ENCODE peak calls at places on chromosome 13, in eight cellular contexts. One of them, this sample, is unnamed. For H3K4me1, the result is how much of the 10 kb centered on the place peaks cover.

GRCh38 chr13:71169125-71169524 is 697.9 kb downstream of the DACH1 start:
- DNase-seq in tibial nerve: no peak
- DNase-seq in thyroid gland: no peak
- DNase-seq in uterus: no peak
- DNase-seq in A549: no peak
- DNase-seq in adrenal gland: no peak
- DNase-seq in Peyer's patch: no peak
- DNase-seq in transverse colon: no peak
- DNase-seq in this sample: no peak

GRCh38 chr13:114035583-114036501 is 62.0 kb upstream of the C13orf46 start:
- DNase-seq in thyroid gland: no peak
- DNase-seq in tibial nerve: peak
- DNase-seq in Peyer's patch: no peak
- DNase-seq in A549: no peak
- DNase-seq in uterus: peak
- DNase-seq in transverse colon: no peak
- DNase-seq in adrenal gland: no peak
- DNase-seq in this sample: no peak

GRCh38 chr13:95805921-95806320 is 129.0 kb downstream of the DNAJC3 start:
- DNase-seq in adrenal gland: no peak
- DNase-seq in Peyer's patch: no peak
- DNase-seq in tibial nerve: no peak
- DNase-seq in thyroid gland: no peak
- DNase-seq in transverse colon: no peak
- DNase-seq in A549: no peak
- DNase-seq in uterus: no peak
- DNase-seq in this sample: no peak

GRCh38 chr13:95258098-95258497 is 43.2 kb downstream of the ABCC4 start:
- DNase-seq in transverse colon: no peak
- DNase-seq in Peyer's patch: no peak
- DNase-seq in A549: no peak
- DNase-seq in thyroid gland: no peak
- DNase-seq in tibial nerve: no peak
- DNase-seq in adrenal gland: no peak
- DNase-seq in uterus: no peak
- DNase-seq in this sample: no peak

GRCh38 chr13:42707596-42707995 is 73.8 kb upstream of the FAM216B start:
- DNase-seq in A549: no peak
- DNase-seq in tibial nerve: no peak
- DNase-seq in transverse colon: no peak
- DNase-seq in adrenal gland: no peak
- DNase-seq in uterus: no peak
- DNase-seq in Peyer's patch: no peak
- DNase-seq in thyroid gland: no peak
- DNase-seq in this sample: no peak

GRCh38 chr13:36146513-36147276 is 15.5 kb upstream of the DCLK1 start:
- DNase-seq in uterus: no peak
- DNase-seq in thyroid gland: no peak
- DNase-seq in A549: no peak
- DNase-seq in adrenal gland: no peak
- DNase-seq in tibial nerve: no peak
- DNase-seq in Peyer's patch: no peak
- DNase-seq in transverse colon: no peak
- DNase-seq in this sample: no peak

GRCh38 chr13:66328486-66328885 is 901.6 kb downstream of the PCDH9 start:
- DNase-seq in uterus: no peak
- DNase-seq in A549: no peak
- DNase-seq in transverse colon: no peak
- DNase-seq in adrenal gland: no peak
- DNase-seq in tibial nerve: no peak
- DNase-seq in Peyer's patch: no peak
- DNase-seq in thyroid gland: no peak
- DNase-seq in this sample: no peak

GRCh38 chr13:110471833-110472162 is 89.7 kb downstream of the RAB20 start:
- DNase-seq in tibial nerve: no peak
- DNase-seq in adrenal gland: peak
- DNase-seq in uterus: no peak
- DNase-seq in transverse colon: peak
- DNase-seq in A549: no peak
- DNase-seq in Peyer's patch: peak
- DNase-seq in thyroid gland: peak
- DNase-seq in this sample: no peak

GRCh38 chr13:30308548-30308947 is 1.2 kb upstream of the KATNAL1 start:
- DNase-seq in uterus: no peak
- DNase-seq in A549: no peak
- DNase-seq in tibial nerve: no peak
- DNase-seq in thyroid gland: peak
- DNase-seq in adrenal gland: no peak
- DNase-seq in transverse colon: no peak
- DNase-seq in Peyer's patch: no peak
- DNase-seq in this sample: no peak

GRCh38 chr13:30307966-30308290 is 577 bp upstream of the KATNAL1 start:
- DNase-seq in Peyer's patch: no peak
- DNase-seq in transverse colon: no peak
- DNase-seq in tibial nerve: no peak
- DNase-seq in thyroid gland: no peak
- DNase-seq in uterus: no peak
- DNase-seq in adrenal gland: no peak
- DNase-seq in A549: no peak
- DNase-seq in this sample: no peak

GRCh38 chr13:30307194-30307965 is at the start of gene KATNAL1:
- DNase-seq in uterus: peak
- DNase-seq in adrenal gland: peak
- DNase-seq in thyroid gland: peak
- DNase-seq in A549: peak
- DNase-seq in tibial nerve: peak
- DNase-seq in transverse colon: peak
- DNase-seq in Peyer's patch: peak
- DNase-seq in this sample: peak

GRCh38 chr13:30305456-30305855 is 1.9 kb downstream of the KATNAL1 start:
- DNase-seq in transverse colon: no peak
- DNase-seq in adrenal gland: no peak
- DNase-seq in Peyer's patch: no peak
- DNase-seq in thyroid gland: no peak
- DNase-seq in tibial nerve: no peak
- DNase-seq in uterus: no peak
- DNase-seq in A549: no peak
- DNase-seq in this sample: no peak

GRCh38 chr13:30306762-30307193 is 573 bp downstream of the KATNAL1 start:
- DNase-seq in tibial nerve: peak
- DNase-seq in thyroid gland: peak
- DNase-seq in transverse colon: peak
- DNase-seq in adrenal gland: peak
- DNase-seq in uterus: peak
- DNase-seq in Peyer's patch: peak
- DNase-seq in A549: peak
- DNase-seq in this sample: peak
- TF ChIP-seq POLR2A in tibial nerve: no peak
- TF ChIP-seq POLR2A in thyroid gland: no peak
- TF ChIP-seq POLR2A in transverse colon: no peak
- TF ChIP-seq POLR2A in adrenal gland: no peak
- TF ChIP-seq POLR2A in uterus: no peak
- TF ChIP-seq POLR2A in Peyer's patch: no peak
- TF ChIP-seq POLR2A in A549: peak
- TF ChIP-seq POLR2A in this sample: no peak

GRCh38 chr13:48624016-48624415 is 29.7 kb upstream of the CYSLTR2 start:
- DNase-seq in Peyer's patch: no peak
- DNase-seq in uterus: no peak
- DNase-seq in tibial nerve: no peak
- DNase-seq in transverse colon: no peak
- DNase-seq in thyroid gland: no peak
- DNase-seq in A549: no peak
- DNase-seq in adrenal gland: no peak
- DNase-seq in this sample: no peak

GRCh38 chr13:48626077-48626449 is 27.7 kb upstream of the CYSLTR2 start:
- DNase-seq in adrenal gland: peak
- DNase-seq in transverse colon: no peak
- DNase-seq in tibial nerve: no peak
- DNase-seq in A549: no peak
- DNase-seq in Peyer's patch: no peak
- DNase-seq in thyroid gland: no peak
- DNase-seq in uterus: peak
- DNase-seq in this sample: no peak

GRCh38 chr13:48626726-48627451 is 26.8 kb upstream of the CYSLTR2 start:
- DNase-seq in uterus: no peak
- DNase-seq in transverse colon: no peak
- DNase-seq in A549: no peak
- DNase-seq in tibial nerve: no peak
- DNase-seq in Peyer's patch: no peak
- DNase-seq in thyroid gland: no peak
- DNase-seq in adrenal gland: no peak
- DNase-seq in this sample: no peak

GRCh38 chr13:48625396-48626076 is 28.2 kb upstream of the CYSLTR2 start:
- DNase-seq in thyroid gland: no peak
- DNase-seq in tibial nerve: no peak
- DNase-seq in adrenal gland: no peak
- DNase-seq in Peyer's patch: no peak
- DNase-seq in transverse colon: no peak
- DNase-seq in uterus: no peak
- DNase-seq in A549: no peak
- DNase-seq in this sample: no peak

DNA sequence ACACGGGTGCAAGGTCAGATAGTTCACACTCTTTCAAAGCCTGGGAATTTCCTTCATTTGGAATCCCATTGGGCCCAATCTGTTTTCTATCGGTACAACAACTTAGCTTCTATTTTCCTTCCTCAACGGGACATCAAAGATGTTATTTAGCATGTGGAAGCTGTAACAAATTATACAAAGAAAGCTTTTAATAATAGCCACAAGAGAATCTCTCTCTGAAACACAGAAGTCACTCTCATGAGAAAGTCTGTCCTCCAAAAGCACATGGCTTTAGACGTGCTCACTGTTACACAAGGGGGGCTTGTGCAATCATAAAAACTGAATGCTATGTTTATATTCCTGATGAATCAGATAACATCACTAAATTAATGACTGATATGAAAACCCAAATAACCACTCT is 28.9 kb upstream of the CYSLTR2 start:
- DNase-seq in adrenal gland: peak
- DNase-seq in A549: no peak
- DNase-seq in uterus: peak
- DNase-seq in Peyer's patch: no peak
- DNase-seq in tibial nerve: no peak
- DNase-seq in transverse colon: no peak
- DNase-seq in thyroid gland: no peak
- DNase-seq in this sample: no peak
- H3K27ac ChIP-seq in adrenal gland: peak
- H3K27ac ChIP-seq in A549: no peak
- H3K27ac ChIP-seq in uterus: peak
- H3K27ac ChIP-seq in Peyer's patch: no peak
- H3K27ac ChIP-seq in tibial nerve: peak
- H3K27ac ChIP-seq in transverse colon: no peak
- H3K27ac ChIP-seq in thyroid gland: no peak
- H3K27ac ChIP-seq in this sample: peak

DNA sequence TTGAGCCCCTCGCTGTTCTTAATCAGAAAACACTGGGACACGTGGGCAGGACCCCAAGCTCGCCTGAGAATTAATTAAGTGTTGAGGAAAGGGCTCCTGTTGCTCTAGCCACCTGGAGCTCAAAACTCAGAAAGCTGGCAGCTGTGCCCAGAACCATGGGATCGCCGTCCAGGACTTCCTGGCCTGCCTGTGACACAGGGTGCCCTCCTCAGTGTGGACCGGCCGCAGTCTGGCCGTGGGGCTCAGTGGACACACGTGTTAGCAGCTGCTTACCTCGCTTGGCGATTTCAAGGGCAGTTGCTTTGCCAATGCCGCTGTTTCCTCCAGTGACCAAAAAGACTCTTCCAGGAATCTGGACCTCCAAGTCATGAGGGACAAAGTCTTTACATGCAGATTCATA is 4.7 kb downstream of the DHRS12 start:
- DNase-seq in adrenal gland: no peak
- DNase-seq in Peyer's patch: peak
- DNase-seq in A549: no peak
- DNase-seq in transverse colon: no peak
- DNase-seq in uterus: no peak
- DNase-seq in tibial nerve: no peak
- DNase-seq in thyroid gland: no peak
- DNase-seq in this sample: no peak
- H3K4me1 ChIP-seq in adrenal gland: under half
- H3K4me1 ChIP-seq in Peyer's patch: under half
- H3K4me1 ChIP-seq in A549: under half
- H3K4me1 ChIP-seq in transverse colon: under half
- H3K4me1 ChIP-seq in uterus: under half
- H3K4me1 ChIP-seq in tibial nerve: under half
- H3K4me1 ChIP-seq in thyroid gland: under half
- H3K4me1 ChIP-seq in this sample: under half

GRCh38 chr13:33816912-33817311 is 1.0 kb upstream of the RFC3 start:
- DNase-seq in adrenal gland: no peak
- DNase-seq in Peyer's patch: no peak
- DNase-seq in A549: no peak
- DNase-seq in transverse colon: no peak
- DNase-seq in thyroid gland: no peak
- DNase-seq in tibial nerve: no peak
- DNase-seq in uterus: no peak
- DNase-seq in this sample: no peak

GRCh38 chr13:33817513-33817842 is 471 bp upstream of the RFC3 start:
- DNase-seq in tibial nerve: no peak
- DNase-seq in uterus: no peak
- DNase-seq in Peyer's patch: no peak
- DNase-seq in transverse colon: no peak
- DNase-seq in thyroid gland: no peak
- DNase-seq in A549: no peak
- DNase-seq in adrenal gland: no peak
- DNase-seq in this sample: no peak

GRCh38 chr13:33815011-33815550 is 2.9 kb upstream of the RFC3 start:
- DNase-seq in adrenal gland: no peak
- DNase-seq in thyroid gland: no peak
- DNase-seq in A549: no peak
- DNase-seq in uterus: no peak
- DNase-seq in tibial nerve: no peak
- DNase-seq in Peyer's patch: no peak
- DNase-seq in transverse colon: no peak
- DNase-seq in this sample: no peak

DNA sequence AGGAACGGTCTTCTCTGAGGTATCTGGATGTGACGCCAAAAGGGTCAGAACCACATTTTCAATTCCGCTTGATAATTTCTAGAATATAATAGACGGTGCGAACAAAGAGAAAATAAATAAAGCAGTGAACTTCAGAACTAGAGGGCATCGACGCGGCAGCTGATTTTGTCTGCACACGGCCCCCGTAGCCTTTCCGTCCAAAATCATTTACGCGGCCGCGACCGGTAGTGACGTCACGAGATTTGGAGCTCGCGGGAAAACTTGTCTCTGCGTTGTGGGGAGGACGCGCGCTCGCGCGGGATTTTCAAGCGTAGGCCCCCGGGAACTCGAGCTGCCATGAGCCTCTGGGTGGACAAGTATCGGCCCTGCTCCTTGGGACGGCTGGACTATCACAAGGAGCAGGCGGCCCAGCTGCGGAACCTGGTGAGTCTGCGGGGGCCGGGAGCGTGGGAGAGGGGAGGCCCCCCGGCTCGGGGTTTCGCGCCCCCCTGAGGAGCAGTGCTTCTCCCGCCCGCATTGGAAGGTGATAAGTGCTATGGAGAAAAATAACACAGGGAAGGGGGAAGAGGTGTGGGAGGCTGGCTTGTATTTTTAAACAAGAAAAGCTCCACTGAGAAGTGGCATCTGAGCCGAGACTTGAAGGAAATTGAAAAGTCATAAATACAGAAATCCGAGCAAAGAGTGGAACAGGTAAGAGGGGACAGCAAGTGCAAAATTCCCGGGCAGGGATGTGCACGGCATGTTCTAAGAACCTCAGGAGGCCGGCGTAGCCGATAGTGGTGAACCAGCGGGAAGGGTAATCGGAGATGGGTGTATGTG is at the start of gene RFC3:
- DNase-seq in adrenal gland: peak
- DNase-seq in thyroid gland: peak
- DNase-seq in A549: peak
- DNase-seq in uterus: peak
- DNase-seq in tibial nerve: peak
- DNase-seq in Peyer's patch: peak
- DNase-seq in transverse colon: peak
- DNase-seq in this sample: peak
- TF ChIP-seq POLR2A in adrenal gland: no peak
- TF ChIP-seq POLR2A in thyroid gland: peak
- TF ChIP-seq POLR2A in A549: peak
- TF ChIP-seq POLR2A in uterus: no peak
- TF ChIP-seq POLR2A in tibial nerve: no peak
- TF ChIP-seq POLR2A in Peyer's patch: no peak
- TF ChIP-seq POLR2A in transverse colon: peak
- TF ChIP-seq POLR2A in this sample: no peak